ENCODE peak calls at places on chromosomes 12 and 14, in eight cellular contexts. S is PC-3; F is HFFc6; A is DMS 273 treated with DMSO at 0.1 percent for 48 hours; I is BJ; W is ascending aorta; P is colonic mucosa; M is stimulated activated CD4-positive, alpha-beta T cell treated with anti-CD3 and anti-CD28 coated beads, Interleukin-1b, Interleukin-23, amount 100 ng/mL, for 48 hours. N is an unnamed sample.

GRCh38 chr12:131753757-131754156 is 42.9 kb downstream of the SFSWAP start:
- DNase-seq in S (no peak), P (no peak), M (no peak), F (no peak), I (no peak), W (no peak), A (no peak), N (no peak)

GRCh38 chr12:115213538-115213961 is 529.6 kb upstream of the TBX3 start:
- DNase-seq in P (no peak), A (no peak), I (no peak), W (no peak), M (no peak), S (no peak), F (no peak), N (no peak)

GRCh38 chr14:45649051-45649450 is 396.0 kb upstream of the MIS18BP1 start:
- DNase-seq in P (no peak), W (no peak), M (no peak), A (no peak), I (no peak), S (peak), F (no peak), N (no peak)

GRCh38 chr12:49189731-49190314 is 943 bp upstream of the TUBA1A start:
- DNase-seq in I (no peak), S (no peak), F (no peak), M (no peak), A (no peak), W (peak), P (no peak), N (no peak)

GRCh38 chr12:30978639-30979038 is 52.1 kb downstream of the TSPAN11 start:
- DNase-seq in I (no peak), F (no peak), P (peak), S (no peak), W (no peak), M (no peak), A (no peak), N (no peak)

GRCh38 chr12:88624911-88625310 is 44.6 kb upstream of the KITLG start:
- DNase-seq in P (no peak), I (no peak), A (no peak), M (no peak), S (peak), W (no peak), F (peak), N (no peak)

GRCh38 chr12:106135781-106136180 is 3.0 kb downstream of the NUAK1 start:
- DNase-seq in F (peak), I (no peak), S (peak), M (no peak), W (no peak), A (no peak), P (no peak), N (no peak)

GRCh38 chr12:71938728-71939385 is at the start of gene TPH2:
- DNase-seq in A (no peak), I (no peak), S (peak), P (peak), W (no peak), F (peak), M (peak), N (peak)

GRCh38 chr12:9132008-9132535 is 16.4 kb upstream of the A2M start:
- DNase-seq in A (no peak), F (no peak), W (no peak), I (no peak), P (no peak), S (no peak), M (no peak), N (peak)

GRCh38 chr12:53298154-53298553 is 1.3 kb upstream of the MYG1 start:
- DNase-seq in I (peak), A (no peak), F (peak), S (peak), W (no peak), P (no peak), M (no peak), N (no peak)

GRCh38 chr14:105577339-105577861 is 51.0 kb downstream of the TMEM121 start:
- DNase-seq in I (no peak), S (no peak), W (peak), M (no peak), F (no peak), P (no peak), A (no peak), N (no peak)

GRCh38 chr12:5096241-5096880 is 52.7 kb downstream of the KCNA5 start:
- DNase-seq in P (no peak), S (peak), I (peak), M (no peak), A (no peak), F (peak), W (no peak), N (no peak)

GRCh38 chr12:70070494-70071007 is 172.7 kb upstream of the CNOT2 start:
- DNase-seq in F (no peak), W (no peak), S (no peak), I (peak), A (no peak), P (no peak), M (no peak), N (no peak)

GRCh38 chr12:127489055-127489454 is 777.9 kb upstream of the TMEM132C start:
- DNase-seq in S (no peak), I (no peak), F (no peak), W (no peak), P (peak), M (no peak), A (no peak), N (peak)

GRCh38 chr12:52779914-52780313 is 2.8 kb upstream of the KRT76 start:
- DNase-seq in A (no peak), F (no peak), W (no peak), M (no peak), S (no peak), P (no peak), I (no peak), N (no peak)

GRCh38 chr12:52033506-52034258 is 17.6 kb upstream of the NR4A1 start:
- DNase-seq in W (no peak), F (no peak), S (no peak), M (no peak), I (no peak), P (peak), A (no peak), N (no peak)